ENCODE peak calls at places on chromosomes 13 and 19, in ten cellular contexts. One of them, this sample, is unnamed.

GRCh38 chr19:47842941-47843340 is 16.1 kb upstream of the TPRX2 start:
- DNase-seq in SW 1271: no peak
- DNase-seq in HT1080: no peak
- DNase-seq in activated T-helper 9 cell treated with anti-CD3 and anti-CD28 coated beads, Interleukin-2, amount 50 U/mL, for 16 hours: no peak
- DNase-seq in activated naive CD8-positive, alpha-beta T cell treated with anti-CD3 and anti-CD28 coated beads, Interleukin-2, amount 50 U/mL, for 24 hours: no peak
- DNase-seq in tibial artery: no peak
- DNase-seq in stimulated activated CD4-positive, alpha-beta T cell treated with anti-CD3 and anti-CD28 coated beads, Interleukin-2, amount 100 ng/mL, for 24 hours: no peak
- DNase-seq in activated CD4-positive, alpha-beta T cell treated with anti-CD3 and anti-CD28 coated beads, Interleukin-2, amount 50 U/mL, for 48 hours: no peak
- DNase-seq in NCI-H2081: no peak
- DNase-seq in bronchial epithelial cell: no peak
- DNase-seq in this sample: no peak

GRCh38 chr13:65339236-65339635 is 1890.9 kb downstream of the PCDH9 start:
- DNase-seq in activated T-helper 9 cell treated with anti-CD3 and anti-CD28 coated beads, Interleukin-2, amount 50 U/mL, for 16 hours: no peak
- DNase-seq in stimulated activated CD4-positive, alpha-beta T cell treated with anti-CD3 and anti-CD28 coated beads, Interleukin-2, amount 100 ng/mL, for 24 hours: no peak
- DNase-seq in tibial artery: no peak
- DNase-seq in activated CD4-positive, alpha-beta T cell treated with anti-CD3 and anti-CD28 coated beads, Interleukin-2, amount 50 U/mL, for 48 hours: no peak
- DNase-seq in HT1080: no peak
- DNase-seq in NCI-H2081: no peak
- DNase-seq in activated naive CD8-positive, alpha-beta T cell treated with anti-CD3 and anti-CD28 coated beads, Interleukin-2, amount 50 U/mL, for 24 hours: no peak
- DNase-seq in bronchial epithelial cell: no peak
- DNase-seq in SW 1271: no peak
- DNase-seq in this sample: no peak

GRCh38 chr19:39070888-39071287 is 13.3 kb upstream of the ACP7 start:
- DNase-seq in activated T-helper 9 cell treated with anti-CD3 and anti-CD28 coated beads, Interleukin-2, amount 50 U/mL, for 16 hours: no peak
- DNase-seq in stimulated activated CD4-positive, alpha-beta T cell treated with anti-CD3 and anti-CD28 coated beads, Interleukin-2, amount 100 ng/mL, for 24 hours: no peak
- DNase-seq in HT1080: peak
- DNase-seq in NCI-H2081: no peak
- DNase-seq in SW 1271: no peak
- DNase-seq in activated naive CD8-positive, alpha-beta T cell treated with anti-CD3 and anti-CD28 coated beads, Interleukin-2, amount 50 U/mL, for 24 hours: no peak
- DNase-seq in bronchial epithelial cell: no peak
- DNase-seq in tibial artery: no peak
- DNase-seq in activated CD4-positive, alpha-beta T cell treated with anti-CD3 and anti-CD28 coated beads, Interleukin-2, amount 50 U/mL, for 48 hours: no peak
- DNase-seq in this sample: no peak

GRCh38 chr13:31638577-31638976 is 100.7 kb upstream of the RXFP2 start:
- DNase-seq in SW 1271: peak
- DNase-seq in NCI-H2081: no peak
- DNase-seq in bronchial epithelial cell: peak
- DNase-seq in activated naive CD8-positive, alpha-beta T cell treated with anti-CD3 and anti-CD28 coated beads, Interleukin-2, amount 50 U/mL, for 24 hours: no peak
- DNase-seq in HT1080: peak
- DNase-seq in tibial artery: no peak
- DNase-seq in activated CD4-positive, alpha-beta T cell treated with anti-CD3 and anti-CD28 coated beads, Interleukin-2, amount 50 U/mL, for 48 hours: no peak
- DNase-seq in activated T-helper 9 cell treated with anti-CD3 and anti-CD28 coated beads, Interleukin-2, amount 50 U/mL, for 16 hours: no peak
- DNase-seq in stimulated activated CD4-positive, alpha-beta T cell treated with anti-CD3 and anti-CD28 coated beads, Interleukin-2, amount 100 ng/mL, for 24 hours: no peak
- DNase-seq in this sample: no peak

GRCh38 chr13:45916859-45917418 is 65.4 kb upstream of the SIAH3 start:
- DNase-seq in activated naive CD8-positive, alpha-beta T cell treated with anti-CD3 and anti-CD28 coated beads, Interleukin-2, amount 50 U/mL, for 24 hours: no peak
- DNase-seq in NCI-H2081: no peak
- DNase-seq in bronchial epithelial cell: no peak
- DNase-seq in HT1080: no peak
- DNase-seq in stimulated activated CD4-positive, alpha-beta T cell treated with anti-CD3 and anti-CD28 coated beads, Interleukin-2, amount 100 ng/mL, for 24 hours: no peak
- DNase-seq in tibial artery: no peak
- DNase-seq in activated CD4-positive, alpha-beta T cell treated with anti-CD3 and anti-CD28 coated beads, Interleukin-2, amount 50 U/mL, for 48 hours: no peak
- DNase-seq in activated T-helper 9 cell treated with anti-CD3 and anti-CD28 coated beads, Interleukin-2, amount 50 U/mL, for 16 hours: no peak
- DNase-seq in SW 1271: no peak
- DNase-seq in this sample: no peak

GRCh38 chr13:49098198-49098597 is 121.9 kb upstream of the MLNR start:
- DNase-seq in HT1080: peak
- DNase-seq in stimulated activated CD4-positive, alpha-beta T cell treated with anti-CD3 and anti-CD28 coated beads, Interleukin-2, amount 100 ng/mL, for 24 hours: no peak
- DNase-seq in tibial artery: no peak
- DNase-seq in activated CD4-positive, alpha-beta T cell treated with anti-CD3 and anti-CD28 coated beads, Interleukin-2, amount 50 U/mL, for 48 hours: no peak
- DNase-seq in activated naive CD8-positive, alpha-beta T cell treated with anti-CD3 and anti-CD28 coated beads, Interleukin-2, amount 50 U/mL, for 24 hours: no peak
- DNase-seq in SW 1271: peak
- DNase-seq in NCI-H2081: no peak
- DNase-seq in bronchial epithelial cell: peak
- DNase-seq in activated T-helper 9 cell treated with anti-CD3 and anti-CD28 coated beads, Interleukin-2, amount 50 U/mL, for 16 hours: no peak
- DNase-seq in this sample: no peak

GRCh38 chr13:21917046-21918010 is 246.5 kb downstream of the FGF9 start:
- DNase-seq in activated naive CD8-positive, alpha-beta T cell treated with anti-CD3 and anti-CD28 coated beads, Interleukin-2, amount 50 U/mL, for 24 hours: no peak
- DNase-seq in tibial artery: no peak
- DNase-seq in NCI-H2081: no peak
- DNase-seq in activated T-helper 9 cell treated with anti-CD3 and anti-CD28 coated beads, Interleukin-2, amount 50 U/mL, for 16 hours: no peak
- DNase-seq in SW 1271: no peak
- DNase-seq in stimulated activated CD4-positive, alpha-beta T cell treated with anti-CD3 and anti-CD28 coated beads, Interleukin-2, amount 100 ng/mL, for 24 hours: no peak
- DNase-seq in HT1080: peak
- DNase-seq in bronchial epithelial cell: no peak
- DNase-seq in activated CD4-positive, alpha-beta T cell treated with anti-CD3 and anti-CD28 coated beads, Interleukin-2, amount 50 U/mL, for 48 hours: no peak
- DNase-seq in this sample: no peak

GRCh38 chr13:24612726-24613125 is 67.5 kb upstream of the ATP12A start:
- DNase-seq in activated T-helper 9 cell treated with anti-CD3 and anti-CD28 coated beads, Interleukin-2, amount 50 U/mL, for 16 hours: no peak
- DNase-seq in activated naive CD8-positive, alpha-beta T cell treated with anti-CD3 and anti-CD28 coated beads, Interleukin-2, amount 50 U/mL, for 24 hours: no peak
- DNase-seq in tibial artery: no peak
- DNase-seq in HT1080: no peak
- DNase-seq in bronchial epithelial cell: no peak
- DNase-seq in stimulated activated CD4-positive, alpha-beta T cell treated with anti-CD3 and anti-CD28 coated beads, Interleukin-2, amount 100 ng/mL, for 24 hours: no peak
- DNase-seq in SW 1271: no peak
- DNase-seq in NCI-H2081: no peak
- DNase-seq in activated CD4-positive, alpha-beta T cell treated with anti-CD3 and anti-CD28 coated beads, Interleukin-2, amount 50 U/mL, for 48 hours: no peak
- DNase-seq in this sample: no peak

GRCh38 chr19:2044709-2045500 is 6.1 kb downstream of the MKNK2 start:
- DNase-seq in activated naive CD8-positive, alpha-beta T cell treated with anti-CD3 and anti-CD28 coated beads, Interleukin-2, amount 50 U/mL, for 24 hours: no peak
- DNase-seq in tibial artery: no peak
- DNase-seq in activated CD4-positive, alpha-beta T cell treated with anti-CD3 and anti-CD28 coated beads, Interleukin-2, amount 50 U/mL, for 48 hours: peak
- DNase-seq in SW 1271: no peak
- DNase-seq in stimulated activated CD4-positive, alpha-beta T cell treated with anti-CD3 and anti-CD28 coated beads, Interleukin-2, amount 100 ng/mL, for 24 hours: no peak
- DNase-seq in HT1080: no peak
- DNase-seq in bronchial epithelial cell: no peak
- DNase-seq in NCI-H2081: no peak
- DNase-seq in activated T-helper 9 cell treated with anti-CD3 and anti-CD28 coated beads, Interleukin-2, amount 50 U/mL, for 16 hours: no peak
- DNase-seq in this sample: no peak

GRCh38 chr13:42968906-42969305 is 23.1 kb downstream of the EPSTI1 start:
- DNase-seq in bronchial epithelial cell: peak
- DNase-seq in HT1080: no peak
- DNase-seq in activated T-helper 9 cell treated with anti-CD3 and anti-CD28 coated beads, Interleukin-2, amount 50 U/mL, for 16 hours: no peak
- DNase-seq in SW 1271: no peak
- DNase-seq in stimulated activated CD4-positive, alpha-beta T cell treated with anti-CD3 and anti-CD28 coated beads, Interleukin-2, amount 100 ng/mL, for 24 hours: no peak
- DNase-seq in NCI-H2081: no peak
- DNase-seq in activated CD4-positive, alpha-beta T cell treated with anti-CD3 and anti-CD28 coated beads, Interleukin-2, amount 50 U/mL, for 48 hours: no peak
- DNase-seq in activated naive CD8-positive, alpha-beta T cell treated with anti-CD3 and anti-CD28 coated beads, Interleukin-2, amount 50 U/mL, for 24 hours: no peak
- DNase-seq in tibial artery: no peak
- DNase-seq in this sample: no peak

GRCh38 chr13:74596691-74597090 is 462.5 kb upstream of the KLF12 start:
- DNase-seq in stimulated activated CD4-positive, alpha-beta T cell treated with anti-CD3 and anti-CD28 coated beads, Interleukin-2, amount 100 ng/mL, for 24 hours: no peak
- DNase-seq in activated T-helper 9 cell treated with anti-CD3 and anti-CD28 coated beads, Interleukin-2, amount 50 U/mL, for 16 hours: no peak
- DNase-seq in SW 1271: no peak
- DNase-seq in bronchial epithelial cell: no peak
- DNase-seq in NCI-H2081: no peak
- DNase-seq in tibial artery: no peak
- DNase-seq in activated naive CD8-positive, alpha-beta T cell treated with anti-CD3 and anti-CD28 coated beads, Interleukin-2, amount 50 U/mL, for 24 hours: no peak
- DNase-seq in HT1080: no peak
- DNase-seq in activated CD4-positive, alpha-beta T cell treated with anti-CD3 and anti-CD28 coated beads, Interleukin-2, amount 50 U/mL, for 48 hours: no peak
- DNase-seq in this sample: no peak

GRCh38 chr19:18699403-18700054 is 16.0 kb downstream of the CRTC1 start:
- DNase-seq in HT1080: no peak
- DNase-seq in NCI-H2081: no peak
- DNase-seq in stimulated activated CD4-positive, alpha-beta T cell treated with anti-CD3 and anti-CD28 coated beads, Interleukin-2, amount 100 ng/mL, for 24 hours: no peak
- DNase-seq in tibial artery: no peak
- DNase-seq in SW 1271: no peak
- DNase-seq in activated naive CD8-positive, alpha-beta T cell treated with anti-CD3 and anti-CD28 coated beads, Interleukin-2, amount 50 U/mL, for 24 hours: no peak
- DNase-seq in activated T-helper 9 cell treated with anti-CD3 and anti-CD28 coated beads, Interleukin-2, amount 50 U/mL, for 16 hours: no peak
- DNase-seq in bronchial epithelial cell: no peak
- DNase-seq in activated CD4-positive, alpha-beta T cell treated with anti-CD3 and anti-CD28 coated beads, Interleukin-2, amount 50 U/mL, for 48 hours: no peak
- DNase-seq in this sample: no peak

GRCh38 chr19:40178756-40179155 is 12.5 kb upstream of the MAP3K10 start:
- DNase-seq in NCI-H2081: no peak
- DNase-seq in activated naive CD8-positive, alpha-beta T cell treated with anti-CD3 and anti-CD28 coated beads, Interleukin-2, amount 50 U/mL, for 24 hours: no peak
- DNase-seq in SW 1271: no peak
- DNase-seq in activated CD4-positive, alpha-beta T cell treated with anti-CD3 and anti-CD28 coated beads, Interleukin-2, amount 50 U/mL, for 48 hours: no peak
- DNase-seq in stimulated activated CD4-positive, alpha-beta T cell treated with anti-CD3 and anti-CD28 coated beads, Interleukin-2, amount 100 ng/mL, for 24 hours: no peak
- DNase-seq in activated T-helper 9 cell treated with anti-CD3 and anti-CD28 coated beads, Interleukin-2, amount 50 U/mL, for 16 hours: no peak
- DNase-seq in tibial artery: no peak
- DNase-seq in HT1080: no peak
- DNase-seq in bronchial epithelial cell: peak
- DNase-seq in this sample: no peak

GRCh38 chr13:53201454-53202225 is 173.0 kb downstream of the OLFM4 start:
- DNase-seq in HT1080: no peak
- DNase-seq in NCI-H2081: no peak
- DNase-seq in bronchial epithelial cell: no peak
- DNase-seq in activated naive CD8-positive, alpha-beta T cell treated with anti-CD3 and anti-CD28 coated beads, Interleukin-2, amount 50 U/mL, for 24 hours: no peak
- DNase-seq in stimulated activated CD4-positive, alpha-beta T cell treated with anti-CD3 and anti-CD28 coated beads, Interleukin-2, amount 100 ng/mL, for 24 hours: no peak
- DNase-seq in SW 1271: no peak
- DNase-seq in activated T-helper 9 cell treated with anti-CD3 and anti-CD28 coated beads, Interleukin-2, amount 50 U/mL, for 16 hours: no peak
- DNase-seq in activated CD4-positive, alpha-beta T cell treated with anti-CD3 and anti-CD28 coated beads, Interleukin-2, amount 50 U/mL, for 48 hours: no peak
- DNase-seq in tibial artery: no peak
- DNase-seq in this sample: no peak

GRCh38 chr13:98606296-98606695 is 29.4 kb upstream of the STK24 start:
- DNase-seq in bronchial epithelial cell: no peak
- DNase-seq in tibial artery: no peak
- DNase-seq in SW 1271: no peak
- DNase-seq in HT1080: no peak
- DNase-seq in stimulated activated CD4-positive, alpha-beta T cell treated with anti-CD3 and anti-CD28 coated beads, Interleukin-2, amount 100 ng/mL, for 24 hours: no peak
- DNase-seq in activated CD4-positive, alpha-beta T cell treated with anti-CD3 and anti-CD28 coated beads, Interleukin-2, amount 50 U/mL, for 48 hours: no peak
- DNase-seq in activated T-helper 9 cell treated with anti-CD3 and anti-CD28 coated beads, Interleukin-2, amount 50 U/mL, for 16 hours: no peak
- DNase-seq in NCI-H2081: no peak
- DNase-seq in activated naive CD8-positive, alpha-beta T cell treated with anti-CD3 and anti-CD28 coated beads, Interleukin-2, amount 50 U/mL, for 24 hours: no peak
- DNase-seq in this sample: no peak

GRCh38 chr19:18464646-18465045 is 26.7 kb upstream of the ISYNA1 start:
- DNase-seq in tibial artery: peak
- DNase-seq in activated T-helper 9 cell treated with anti-CD3 and anti-CD28 coated beads, Interleukin-2, amount 50 U/mL, for 16 hours: no peak
- DNase-seq in NCI-H2081: peak
- DNase-seq in stimulated activated CD4-positive, alpha-beta T cell treated with anti-CD3 and anti-CD28 coated beads, Interleukin-2, amount 100 ng/mL, for 24 hours: no peak
- DNase-seq in activated CD4-positive, alpha-beta T cell treated with anti-CD3 and anti-CD28 coated beads, Interleukin-2, amount 50 U/mL, for 48 hours: no peak
- DNase-seq in SW 1271: no peak
- DNase-seq in bronchial epithelial cell: no peak
- DNase-seq in activated naive CD8-positive, alpha-beta T cell treated with anti-CD3 and anti-CD28 coated beads, Interleukin-2, amount 50 U/mL, for 24 hours: no peak
- DNase-seq in HT1080: peak
- DNase-seq in this sample: no peak

GRCh38 chr19:14349426-14349825 is 31.8 kb upstream of the ADGRE5 start:
- DNase-seq in activated CD4-positive, alpha-beta T cell treated with anti-CD3 and anti-CD28 coated beads, Interleukin-2, amount 50 U/mL, for 48 hours: no peak
- DNase-seq in SW 1271: no peak
- DNase-seq in NCI-H2081: no peak
- DNase-seq in activated T-helper 9 cell treated with anti-CD3 and anti-CD28 coated beads, Interleukin-2, amount 50 U/mL, for 16 hours: no peak
- DNase-seq in stimulated activated CD4-positive, alpha-beta T cell treated with anti-CD3 and anti-CD28 coated beads, Interleukin-2, amount 100 ng/mL, for 24 hours: no peak
- DNase-seq in HT1080: no peak
- DNase-seq in activated naive CD8-positive, alpha-beta T cell treated with anti-CD3 and anti-CD28 coated beads, Interleukin-2, amount 50 U/mL, for 24 hours: no peak
- DNase-seq in bronchial epithelial cell: no peak
- DNase-seq in tibial artery: no peak
- DNase-seq in this sample: no peak

GRCh38 chr19:10707440-10707839 is 6.2 kb downstream of the QTRT1 start:
- DNase-seq in activated naive CD8-positive, alpha-beta T cell treated with anti-CD3 and anti-CD28 coated beads, Interleukin-2, amount 50 U/mL, for 24 hours: no peak
- DNase-seq in activated T-helper 9 cell treated with anti-CD3 and anti-CD28 coated beads, Interleukin-2, amount 50 U/mL, for 16 hours: no peak
- DNase-seq in HT1080: no peak
- DNase-seq in stimulated activated CD4-positive, alpha-beta T cell treated with anti-CD3 and anti-CD28 coated beads, Interleukin-2, amount 100 ng/mL, for 24 hours: no peak
- DNase-seq in bronchial epithelial cell: no peak
- DNase-seq in SW 1271: no peak
- DNase-seq in activated CD4-positive, alpha-beta T cell treated with anti-CD3 and anti-CD28 coated beads, Interleukin-2, amount 50 U/mL, for 48 hours: no peak
- DNase-seq in NCI-H2081: no peak
- DNase-seq in tibial artery: no peak
- DNase-seq in this sample: no peak

GRCh38 chr13:111789420-111789819 is 277.5 kb upstream of the SOX1 start:
- DNase-seq in bronchial epithelial cell: no peak
- DNase-seq in HT1080: no peak
- DNase-seq in activated T-helper 9 cell treated with anti-CD3 and anti-CD28 coated beads, Interleukin-2, amount 50 U/mL, for 16 hours: no peak
- DNase-seq in SW 1271: no peak
- DNase-seq in NCI-H2081: no peak
- DNase-seq in activated CD4-positive, alpha-beta T cell treated with anti-CD3 and anti-CD28 coated beads, Interleukin-2, amount 50 U/mL, for 48 hours: no peak
- DNase-seq in tibial artery: no peak
- DNase-seq in activated naive CD8-positive, alpha-beta T cell treated with anti-CD3 and anti-CD28 coated beads, Interleukin-2, amount 50 U/mL, for 24 hours: no peak
- DNase-seq in stimulated activated CD4-positive, alpha-beta T cell treated with anti-CD3 and anti-CD28 coated beads, Interleukin-2, amount 100 ng/mL, for 24 hours: no peak
- DNase-seq in this sample: no peak

GRCh38 chr19:52941941-52942370 is 18.7 kb upstream of the ZNF888 start:
- DNase-seq in activated T-helper 9 cell treated with anti-CD3 and anti-CD28 coated beads, Interleukin-2, amount 50 U/mL, for 16 hours: no peak
- DNase-seq in activated CD4-positive, alpha-beta T cell treated with anti-CD3 and anti-CD28 coated beads, Interleukin-2, amount 50 U/mL, for 48 hours: peak
- DNase-seq in bronchial epithelial cell: peak
- DNase-seq in stimulated activated CD4-positive, alpha-beta T cell treated with anti-CD3 and anti-CD28 coated beads, Interleukin-2, amount 100 ng/mL, for 24 hours: peak
- DNase-seq in activated naive CD8-positive, alpha-beta T cell treated with anti-CD3 and anti-CD28 coated beads, Interleukin-2, amount 50 U/mL, for 24 hours: peak
- DNase-seq in HT1080: no peak
- DNase-seq in NCI-H2081: no peak
- DNase-seq in tibial artery: peak
- DNase-seq in SW 1271: peak
- DNase-seq in this sample: peak

GRCh38 chr19:328025-328505 is 16.5 kb downstream of the MIER2 start:
- DNase-seq in tibial artery: no peak
- DNase-seq in activated CD4-positive, alpha-beta T cell treated with anti-CD3 and anti-CD28 coated beads, Interleukin-2, amount 50 U/mL, for 48 hours: no peak
- DNase-seq in bronchial epithelial cell: no peak
- DNase-seq in activated naive CD8-positive, alpha-beta T cell treated with anti-CD3 and anti-CD28 coated beads, Interleukin-2, amount 50 U/mL, for 24 hours: no peak
- DNase-seq in activated T-helper 9 cell treated with anti-CD3 and anti-CD28 coated beads, Interleukin-2, amount 50 U/mL, for 16 hours: no peak
- DNase-seq in stimulated activated CD4-positive, alpha-beta T cell treated with anti-CD3 and anti-CD28 coated beads, Interleukin-2, amount 100 ng/mL, for 24 hours: no peak
- DNase-seq in SW 1271: no peak
- DNase-seq in HT1080: no peak
- DNase-seq in NCI-H2081: no peak
- DNase-seq in this sample: no peak

GRCh38 chr19:58334691-58335249 is 8.0 kb downstream of the ZSCAN22 start:
- DNase-seq in bronchial epithelial cell: no peak
- DNase-seq in SW 1271: no peak
- DNase-seq in stimulated activated CD4-positive, alpha-beta T cell treated with anti-CD3 and anti-CD28 coated beads, Interleukin-2, amount 100 ng/mL, for 24 hours: no peak
- DNase-seq in NCI-H2081: no peak
- DNase-seq in HT1080: no peak
- DNase-seq in activated naive CD8-positive, alpha-beta T cell treated with anti-CD3 and anti-CD28 coated beads, Interleukin-2, amount 50 U/mL, for 24 hours: no peak
- DNase-seq in activated T-helper 9 cell treated with anti-CD3 and anti-CD28 coated beads, Interleukin-2, amount 50 U/mL, for 16 hours: no peak
- DNase-seq in activated CD4-positive, alpha-beta T cell treated with anti-CD3 and anti-CD28 coated beads, Interleukin-2, amount 50 U/mL, for 48 hours: no peak
- DNase-seq in tibial artery: no peak
- DNase-seq in this sample: no peak

GRCh38 chr13:35524192-35524591 is 47.7 kb upstream of the MAB21L1 start:
- DNase-seq in stimulated activated CD4-positive, alpha-beta T cell treated with anti-CD3 and anti-CD28 coated beads, Interleukin-2, amount 100 ng/mL, for 24 hours: no peak
- DNase-seq in NCI-H2081: no peak
- DNase-seq in SW 1271: no peak
- DNase-seq in tibial artery: no peak
- DNase-seq in HT1080: no peak
- DNase-seq in activated CD4-positive, alpha-beta T cell treated with anti-CD3 and anti-CD28 coated beads, Interleukin-2, amount 50 U/mL, for 48 hours: no peak
- DNase-seq in activated T-helper 9 cell treated with anti-CD3 and anti-CD28 coated beads, Interleukin-2, amount 50 U/mL, for 16 hours: no peak
- DNase-seq in activated naive CD8-positive, alpha-beta T cell treated with anti-CD3 and anti-CD28 coated beads, Interleukin-2, amount 50 U/mL, for 24 hours: no peak
- DNase-seq in bronchial epithelial cell: no peak
- DNase-seq in this sample: no peak

GRCh38 chr13:78786399-78786879 is 127.5 kb upstream of the OBI1 start:
- DNase-seq in activated CD4-positive, alpha-beta T cell treated with anti-CD3 and anti-CD28 coated beads, Interleukin-2, amount 50 U/mL, for 48 hours: no peak
- DNase-seq in NCI-H2081: peak
- DNase-seq in activated naive CD8-positive, alpha-beta T cell treated with anti-CD3 and anti-CD28 coated beads, Interleukin-2, amount 50 U/mL, for 24 hours: no peak
- DNase-seq in stimulated activated CD4-positive, alpha-beta T cell treated with anti-CD3 and anti-CD28 coated beads, Interleukin-2, amount 100 ng/mL, for 24 hours: no peak
- DNase-seq in tibial artery: no peak
- DNase-seq in activated T-helper 9 cell treated with anti-CD3 and anti-CD28 coated beads, Interleukin-2, amount 50 U/mL, for 16 hours: no peak
- DNase-seq in HT1080: no peak
- DNase-seq in SW 1271: no peak
- DNase-seq in bronchial epithelial cell: no peak
- DNase-seq in this sample: no peak

GRCh38 chr13:34951528-34951927 is 9.5 kb downstream of the NBEA start:
- DNase-seq in HT1080: no peak
- DNase-seq in stimulated activated CD4-positive, alpha-beta T cell treated with anti-CD3 and anti-CD28 coated beads, Interleukin-2, amount 100 ng/mL, for 24 hours: no peak
- DNase-seq in bronchial epithelial cell: no peak
- DNase-seq in NCI-H2081: no peak
- DNase-seq in activated T-helper 9 cell treated with anti-CD3 and anti-CD28 coated beads, Interleukin-2, amount 50 U/mL, for 16 hours: no peak
- DNase-seq in SW 1271: no peak
- DNase-seq in activated CD4-positive, alpha-beta T cell treated with anti-CD3 and anti-CD28 coated beads, Interleukin-2, amount 50 U/mL, for 48 hours: no peak
- DNase-seq in activated naive CD8-positive, alpha-beta T cell treated with anti-CD3 and anti-CD28 coated beads, Interleukin-2, amount 50 U/mL, for 24 hours: no peak
- DNase-seq in tibial artery: no peak
- DNase-seq in this sample: no peak

GRCh38 chr19:4555657-4556561 is 3.6 kb downstream of the SEMA6B start:
- DNase-seq in tibial artery: no peak
- DNase-seq in SW 1271: no peak
- DNase-seq in stimulated activated CD4-positive, alpha-beta T cell treated with anti-CD3 and anti-CD28 coated beads, Interleukin-2, amount 100 ng/mL, for 24 hours: peak
- DNase-seq in HT1080: no peak
- DNase-seq in NCI-H2081: no peak
- DNase-seq in activated naive CD8-positive, alpha-beta T cell treated with anti-CD3 and anti-CD28 coated beads, Interleukin-2, amount 50 U/mL, for 24 hours: no peak
- DNase-seq in activated CD4-positive, alpha-beta T cell treated with anti-CD3 and anti-CD28 coated beads, Interleukin-2, amount 50 U/mL, for 48 hours: no peak
- DNase-seq in activated T-helper 9 cell treated with anti-CD3 and anti-CD28 coated beads, Interleukin-2, amount 50 U/mL, for 16 hours: no peak
- DNase-seq in bronchial epithelial cell: no peak
- DNase-seq in this sample: peak

GRCh38 chr13:75372517-75372916 is 109.5 kb downstream of the TBC1D4 start:
- DNase-seq in stimulated activated CD4-positive, alpha-beta T cell treated with anti-CD3 and anti-CD28 coated beads, Interleukin-2, amount 100 ng/mL, for 24 hours: no peak
- DNase-seq in activated naive CD8-positive, alpha-beta T cell treated with anti-CD3 and anti-CD28 coated beads, Interleukin-2, amount 50 U/mL, for 24 hours: no peak
- DNase-seq in tibial artery: no peak
- DNase-seq in HT1080: peak
- DNase-seq in activated T-helper 9 cell treated with anti-CD3 and anti-CD28 coated beads, Interleukin-2, amount 50 U/mL, for 16 hours: no peak
- DNase-seq in NCI-H2081: no peak
- DNase-seq in activated CD4-positive, alpha-beta T cell treated with anti-CD3 and anti-CD28 coated beads, Interleukin-2, amount 50 U/mL, for 48 hours: no peak
- DNase-seq in bronchial epithelial cell: peak
- DNase-seq in SW 1271: peak
- DNase-seq in this sample: peak

GRCh38 chr19:13077233-13077632 is 25.4 kb downstream of the LYL1 start:
- DNase-seq in NCI-H2081: no peak
- DNase-seq in SW 1271: no peak
- DNase-seq in stimulated activated CD4-positive, alpha-beta T cell treated with anti-CD3 and anti-CD28 coated beads, Interleukin-2, amount 100 ng/mL, for 24 hours: no peak
- DNase-seq in activated naive CD8-positive, alpha-beta T cell treated with anti-CD3 and anti-CD28 coated beads, Interleukin-2, amount 50 U/mL, for 24 hours: no peak
- DNase-seq in tibial artery: no peak
- DNase-seq in bronchial epithelial cell: no peak
- DNase-seq in HT1080: no peak
- DNase-seq in activated CD4-positive, alpha-beta T cell treated with anti-CD3 and anti-CD28 coated beads, Interleukin-2, amount 50 U/mL, for 48 hours: no peak
- DNase-seq in activated T-helper 9 cell treated with anti-CD3 and anti-CD28 coated beads, Interleukin-2, amount 50 U/mL, for 16 hours: no peak
- DNase-seq in this sample: no peak